ENCODE peak calls at places on chromosomes 4 and X, in eight cellular contexts. One of them, this sample, is unnamed.

GRCh38 chr4:138562544-138562961 is 320.4 kb upstream of the SLC7A11 start:
- DNase-seq in lower lobe of right lung: no peak
- DNase-seq in OCI-LY7: no peak
- DNase-seq in left ventricle myocardium inferior: no peak
- DNase-seq in cardiac muscle cell: peak; percentile 27
- DNase-seq in heart left ventricle: peak; percentile 44
- DNase-seq in NB4: no peak
- DNase-seq in epithelial cell of esophagus: peak; percentile 20
- DNase-seq in this sample: no peak

GRCh38 chr4:152094851-152095700 is 334.3 kb upstream of the GATB start:
- DNase-seq in heart left ventricle: no peak
- DNase-seq in NB4: no peak
- DNase-seq in OCI-LY7: no peak
- DNase-seq in left ventricle myocardium inferior: no peak
- DNase-seq in epithelial cell of esophagus: peak; percentile 52
- DNase-seq in cardiac muscle cell: peak; percentile 47
- DNase-seq in lower lobe of right lung: no peak
- DNase-seq in this sample: no peak

GRCh38 chr4:158376441-158376840 is 145.2 kb upstream of the RXFP1 start:
- DNase-seq in OCI-LY7: no peak
- DNase-seq in epithelial cell of esophagus: peak; percentile 14
- DNase-seq in NB4: no peak
- DNase-seq in cardiac muscle cell: no peak
- DNase-seq in lower lobe of right lung: no peak
- DNase-seq in heart left ventricle: no peak
- DNase-seq in left ventricle myocardium inferior: no peak
- DNase-seq in this sample: no peak

GRCh38 chr4:108117473-108118182 is 51.1 kb downstream of the LEF1 start:
- DNase-seq in lower lobe of right lung: no peak
- DNase-seq in OCI-LY7: peak; percentile 39
- DNase-seq in left ventricle myocardium inferior: no peak
- DNase-seq in heart left ventricle: no peak
- DNase-seq in NB4: no peak
- DNase-seq in cardiac muscle cell: peak; percentile 5
- DNase-seq in epithelial cell of esophagus: no peak
- DNase-seq in this sample: no peak

GRCh38 chrX:66731398-66731797 is 92.5 kb upstream of the EDA2R start:
- DNase-seq in cardiac muscle cell: peak; percentile 59
- DNase-seq in epithelial cell of esophagus: peak; percentile 51
- DNase-seq in left ventricle myocardium inferior: no peak
- DNase-seq in lower lobe of right lung: no peak
- DNase-seq in NB4: peak; percentile 56
- DNase-seq in OCI-LY7: peak; percentile 45
- DNase-seq in heart left ventricle: no peak
- DNase-seq in this sample: no peak

GRCh38 chr4:108370291-108370690 is 201.6 kb upstream of the LEF1 start:
- DNase-seq in left ventricle myocardium inferior: no peak
- DNase-seq in epithelial cell of esophagus: no peak
- DNase-seq in heart left ventricle: no peak
- DNase-seq in NB4: no peak
- DNase-seq in cardiac muscle cell: no peak
- DNase-seq in OCI-LY7: no peak
- DNase-seq in lower lobe of right lung: no peak
- DNase-seq in this sample: no peak

GRCh38 chr4:186934841-186935443 is 211.3 kb upstream of the FAT1 start:
- DNase-seq in lower lobe of right lung: no peak
- DNase-seq in epithelial cell of esophagus: peak; percentile 86
- DNase-seq in NB4: no peak
- DNase-seq in cardiac muscle cell: no peak
- DNase-seq in left ventricle myocardium inferior: no peak
- DNase-seq in OCI-LY7: no peak
- DNase-seq in heart left ventricle: no peak
- DNase-seq in this sample: no peak

GRCh38 chr4:3762264-3762663 is 3.9 kb upstream of the ADRA2C start:
- DNase-seq in NB4: no peak
- DNase-seq in cardiac muscle cell: no peak
- DNase-seq in lower lobe of right lung: no peak
- DNase-seq in heart left ventricle: no peak
- DNase-seq in epithelial cell of esophagus: no peak
- DNase-seq in OCI-LY7: no peak
- DNase-seq in left ventricle myocardium inferior: no peak
- DNase-seq in this sample: no peak

GRCh38 chr4:109574443-109574850 is 14.4 kb downstream of the MCUB start:
- DNase-seq in lower lobe of right lung: no peak
- DNase-seq in OCI-LY7: peak; percentile 29
- DNase-seq in heart left ventricle: no peak
- DNase-seq in cardiac muscle cell: peak; percentile 48
- DNase-seq in left ventricle myocardium inferior: no peak
- DNase-seq in epithelial cell of esophagus: peak; percentile 51
- DNase-seq in NB4: peak; percentile 38
- DNase-seq in this sample: no peak
- TF ChIP-seq CTCF in lower lobe of right lung: peak; percentile 32
- TF ChIP-seq CTCF in OCI-LY7: peak; percentile 58
- TF ChIP-seq CTCF in heart left ventricle: no peak
- TF ChIP-seq CTCF in cardiac muscle cell: peak; percentile 39
- TF ChIP-seq CTCF in left ventricle myocardium inferior: peak; percentile 44
- TF ChIP-seq CTCF in epithelial cell of esophagus: peak; percentile 49
- TF ChIP-seq CTCF in NB4: no peak
- TF ChIP-seq CTCF in this sample: peak; percentile 37

GRCh38 chr4:115781528-115782146 is 668.2 kb upstream of the NDST4 start:
- DNase-seq in OCI-LY7: peak; percentile 27
- DNase-seq in left ventricle myocardium inferior: no peak
- DNase-seq in heart left ventricle: no peak
- DNase-seq in NB4: peak; percentile 89
- DNase-seq in epithelial cell of esophagus: no peak
- DNase-seq in cardiac muscle cell: no peak
- DNase-seq in lower lobe of right lung: peak; percentile 16
- DNase-seq in this sample: no peak
- H3K4me3 ChIP-seq in OCI-LY7: no peak overlapping the region
- H3K4me3 ChIP-seq in left ventricle myocardium inferior: no peak overlapping the region
- H3K4me3 ChIP-seq in heart left ventricle: no peak overlapping the region
- H3K4me3 ChIP-seq in NB4: peak overlapping the region; percentile 39
- H3K4me3 ChIP-seq in epithelial cell of esophagus: no peak overlapping the region
- H3K4me3 ChIP-seq in cardiac muscle cell: no peak overlapping the region
- H3K4me3 ChIP-seq in lower lobe of right lung: no peak overlapping the region
- H3K4me3 ChIP-seq in this sample: no peak overlapping the region

GRCh38 chr4:15587649-15588048 is 67.5 kb downstream of the FBXL5 start:
- DNase-seq in epithelial cell of esophagus: peak; percentile 13
- DNase-seq in OCI-LY7: no peak
- DNase-seq in left ventricle myocardium inferior: no peak
- DNase-seq in cardiac muscle cell: peak; percentile 80
- DNase-seq in NB4: no peak
- DNase-seq in heart left ventricle: no peak
- DNase-seq in lower lobe of right lung: no peak
- DNase-seq in this sample: no peak

GRCh38 chr4:15584785-15585184 is 70.4 kb downstream of the FBXL5 start:
- DNase-seq in heart left ventricle: no peak
- DNase-seq in OCI-LY7: no peak
- DNase-seq in epithelial cell of esophagus: no peak
- DNase-seq in lower lobe of right lung: no peak
- DNase-seq in NB4: no peak
- DNase-seq in cardiac muscle cell: no peak
- DNase-seq in left ventricle myocardium inferior: no peak
- DNase-seq in this sample: no peak

GRCh38 chr4:15585331-15585730 is 69.8 kb downstream of the FBXL5 start:
- DNase-seq in cardiac muscle cell: no peak
- DNase-seq in epithelial cell of esophagus: no peak
- DNase-seq in lower lobe of right lung: no peak
- DNase-seq in left ventricle myocardium inferior: no peak
- DNase-seq in NB4: no peak
- DNase-seq in OCI-LY7: no peak
- DNase-seq in heart left ventricle: no peak
- DNase-seq in this sample: no peak

DNA sequence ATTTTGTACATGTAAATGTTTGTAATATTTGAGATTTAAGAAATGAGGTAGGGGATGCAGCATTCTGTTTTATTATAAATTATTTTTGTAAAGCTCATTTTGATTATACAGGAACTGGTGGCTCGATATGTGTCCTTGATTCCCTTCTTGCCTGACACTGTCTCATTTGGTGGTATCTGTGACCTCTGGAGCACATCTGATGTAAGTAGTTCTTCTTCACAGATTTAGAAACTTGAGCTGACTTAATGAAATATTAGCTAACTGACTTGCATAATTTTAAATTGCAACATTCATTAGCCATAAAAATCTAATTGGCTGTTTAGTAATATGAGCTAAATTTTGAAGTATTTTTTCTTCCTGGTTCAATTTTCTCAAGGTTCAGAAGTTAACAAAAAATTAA is 69.1 kb downstream of the FBXL5 start:
- DNase-seq in NB4: no peak
- DNase-seq in left ventricle myocardium inferior: no peak
- DNase-seq in heart left ventricle: no peak
- DNase-seq in OCI-LY7: no peak
- DNase-seq in epithelial cell of esophagus: no peak
- DNase-seq in cardiac muscle cell: no peak
- DNase-seq in lower lobe of right lung: no peak
- DNase-seq in this sample: no peak
- TF ChIP-seq CTCF in NB4: no peak
- TF ChIP-seq CTCF in left ventricle myocardium inferior: no peak
- TF ChIP-seq CTCF in heart left ventricle: no peak
- TF ChIP-seq CTCF in OCI-LY7: no peak
- TF ChIP-seq CTCF in epithelial cell of esophagus: no peak
- TF ChIP-seq CTCF in cardiac muscle cell: no peak
- TF ChIP-seq CTCF in lower lobe of right lung: no peak
- TF ChIP-seq CTCF in this sample: no peak

GRCh38 chr4:164977243-164978164 is at the start of gene TRIM61:
- DNase-seq in OCI-LY7: peak; percentile 91
- DNase-seq in cardiac muscle cell: peak; percentile 76
- DNase-seq in lower lobe of right lung: peak; percentile 63
- DNase-seq in left ventricle myocardium inferior: peak; percentile 74
- DNase-seq in NB4: no peak
- DNase-seq in heart left ventricle: peak; percentile 59
- DNase-seq in epithelial cell of esophagus: peak; percentile 32
- DNase-seq in this sample: no peak
- H3K4me3 ChIP-seq in OCI-LY7: peak within 1 kb of the TSS; percentile 80
- H3K4me3 ChIP-seq in cardiac muscle cell: peak within 1 kb of the TSS; percentile 71
- H3K4me3 ChIP-seq in lower lobe of right lung: peak within 1 kb of the TSS; percentile 63
- H3K4me3 ChIP-seq in left ventricle myocardium inferior: peak within 1 kb of the TSS; percentile 73
- H3K4me3 ChIP-seq in NB4: no peak within 1 kb of the TSS
- H3K4me3 ChIP-seq in heart left ventricle: peak within 1 kb of the TSS; percentile 60
- H3K4me3 ChIP-seq in epithelial cell of esophagus: peak within 1 kb of the TSS; percentile 52
- H3K4me3 ChIP-seq in this sample: peak within 1 kb of the TSS; percentile 43